ENCODE peak calls at places on chromosomes 4 and X, in nine cellular contexts. One of them, this sample, is unnamed. For H3K4me1 and H3K36me3, the result is how much of the 10 kb centered on the place peaks cover.

GRCh38 chr4:68147079-68147478 is 17.4 kb upstream of the TMPRSS11F start:
- DNase-seq in tibial artery: no peak
- DNase-seq in PC-9: no peak
- DNase-seq in breast epithelium: no peak
- DNase-seq in mammary epithelial cell: no peak
- DNase-seq in lower lobe of right lung: no peak
- DNase-seq in transverse colon: no peak
- DNase-seq in HCT116: no peak
- DNase-seq in spleen: no peak
- DNase-seq in this sample: no peak

GRCh38 chr4:78174931-78175330 is 117.8 kb downstream of the FRAS1 start:
- DNase-seq in PC-9: no peak
- DNase-seq in lower lobe of right lung: no peak
- DNase-seq in breast epithelium: no peak
- DNase-seq in tibial artery: no peak
- DNase-seq in spleen: no peak
- DNase-seq in HCT116: no peak
- DNase-seq in mammary epithelial cell: no peak
- DNase-seq in transverse colon: no peak
- DNase-seq in this sample: no peak

GRCh38 chrX:81355436-81355835 is 153.5 kb downstream of the SH3BGRL start:
- DNase-seq in tibial artery: no peak
- DNase-seq in breast epithelium: no peak
- DNase-seq in PC-9: no peak
- DNase-seq in mammary epithelial cell: no peak
- DNase-seq in spleen: no peak
- DNase-seq in transverse colon: no peak
- DNase-seq in lower lobe of right lung: no peak
- DNase-seq in HCT116: no peak
- DNase-seq in this sample: no peak

GRCh38 chrX:114635986-114636385 is 52.1 kb downstream of the HTR2C start:
- DNase-seq in tibial artery: no peak
- DNase-seq in HCT116: no peak
- DNase-seq in PC-9: no peak
- DNase-seq in breast epithelium: no peak
- DNase-seq in transverse colon: no peak
- DNase-seq in lower lobe of right lung: no peak
- DNase-seq in mammary epithelial cell: no peak
- DNase-seq in spleen: no peak
- DNase-seq in this sample: no peak

GRCh38 chr4:25310066-25310824 is 2.3 kb upstream of the ZCCHC4 start:
- DNase-seq in tibial artery: no peak
- DNase-seq in PC-9: no peak
- DNase-seq in HCT116: no peak
- DNase-seq in breast epithelium: no peak
- DNase-seq in mammary epithelial cell: no peak
- DNase-seq in lower lobe of right lung: no peak
- DNase-seq in transverse colon: no peak
- DNase-seq in spleen: no peak
- DNase-seq in this sample: no peak

GRCh38 chr4:104015680-104016079 is 295.9 kb upstream of the TACR3 start:
- DNase-seq in tibial artery: no peak
- DNase-seq in transverse colon: no peak
- DNase-seq in PC-9: peak
- DNase-seq in breast epithelium: no peak
- DNase-seq in mammary epithelial cell: no peak
- DNase-seq in spleen: no peak
- DNase-seq in HCT116: peak
- DNase-seq in lower lobe of right lung: no peak
- DNase-seq in this sample: no peak

GRCh38 chr4:182856862-182857261 is 60.3 kb downstream of the DCTD start:
- DNase-seq in breast epithelium: no peak
- DNase-seq in transverse colon: no peak
- DNase-seq in HCT116: no peak
- DNase-seq in PC-9: no peak
- DNase-seq in lower lobe of right lung: no peak
- DNase-seq in spleen: peak
- DNase-seq in mammary epithelial cell: no peak
- DNase-seq in tibial artery: no peak
- DNase-seq in this sample: no peak

GRCh38 chrX:24081661-24082154 is 27.0 kb downstream of the EIF2S3 start:
- DNase-seq in PC-9: peak
- DNase-seq in breast epithelium: peak
- DNase-seq in transverse colon: peak
- DNase-seq in lower lobe of right lung: peak
- DNase-seq in spleen: peak
- DNase-seq in tibial artery: peak
- DNase-seq in HCT116: peak
- DNase-seq in mammary epithelial cell: peak
- DNase-seq in this sample: peak

DNA sequence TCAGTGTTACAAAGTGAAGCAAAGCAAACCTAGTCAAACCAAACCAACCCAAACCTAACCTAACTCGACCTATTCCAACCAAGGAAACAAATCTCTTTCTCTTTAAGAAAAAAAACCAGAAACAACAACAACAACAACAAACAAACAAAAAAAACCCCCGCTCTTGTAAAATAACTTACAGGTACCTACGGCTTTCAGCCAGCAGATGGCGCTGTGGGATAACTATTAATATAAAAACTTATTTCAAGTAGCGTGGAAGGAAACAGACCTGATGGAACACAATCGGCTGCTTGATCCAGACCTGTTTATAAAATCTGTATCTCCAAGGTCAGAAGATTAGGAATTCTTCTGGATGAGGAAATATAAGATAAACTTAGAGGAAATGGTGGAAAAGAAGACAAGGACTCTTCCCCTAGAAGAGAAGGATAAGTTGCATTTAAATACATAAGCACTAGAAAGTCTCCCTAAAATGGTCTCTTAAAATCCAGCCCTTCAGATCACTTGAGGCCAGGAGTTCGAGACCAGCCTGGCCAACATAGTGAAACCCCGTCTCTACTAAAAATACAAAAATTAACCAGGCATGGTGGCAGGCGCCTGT is 34.4 kb upstream of the CDKL5 start:
- DNase-seq in lower lobe of right lung: peak
- DNase-seq in PC-9: peak
- DNase-seq in tibial artery: peak
- DNase-seq in breast epithelium: peak
- DNase-seq in mammary epithelial cell: peak
- DNase-seq in HCT116: peak
- DNase-seq in spleen: peak
- DNase-seq in transverse colon: peak
- DNase-seq in this sample: peak
- TF ChIP-seq CTCF in lower lobe of right lung: peak
- TF ChIP-seq CTCF in PC-9: peak
- TF ChIP-seq CTCF in tibial artery: peak
- TF ChIP-seq CTCF in breast epithelium: peak
- TF ChIP-seq CTCF in mammary epithelial cell: peak
- TF ChIP-seq CTCF in HCT116: peak
- TF ChIP-seq CTCF in spleen: peak
- TF ChIP-seq CTCF in transverse colon: peak
- TF ChIP-seq CTCF in this sample: peak

DNA sequence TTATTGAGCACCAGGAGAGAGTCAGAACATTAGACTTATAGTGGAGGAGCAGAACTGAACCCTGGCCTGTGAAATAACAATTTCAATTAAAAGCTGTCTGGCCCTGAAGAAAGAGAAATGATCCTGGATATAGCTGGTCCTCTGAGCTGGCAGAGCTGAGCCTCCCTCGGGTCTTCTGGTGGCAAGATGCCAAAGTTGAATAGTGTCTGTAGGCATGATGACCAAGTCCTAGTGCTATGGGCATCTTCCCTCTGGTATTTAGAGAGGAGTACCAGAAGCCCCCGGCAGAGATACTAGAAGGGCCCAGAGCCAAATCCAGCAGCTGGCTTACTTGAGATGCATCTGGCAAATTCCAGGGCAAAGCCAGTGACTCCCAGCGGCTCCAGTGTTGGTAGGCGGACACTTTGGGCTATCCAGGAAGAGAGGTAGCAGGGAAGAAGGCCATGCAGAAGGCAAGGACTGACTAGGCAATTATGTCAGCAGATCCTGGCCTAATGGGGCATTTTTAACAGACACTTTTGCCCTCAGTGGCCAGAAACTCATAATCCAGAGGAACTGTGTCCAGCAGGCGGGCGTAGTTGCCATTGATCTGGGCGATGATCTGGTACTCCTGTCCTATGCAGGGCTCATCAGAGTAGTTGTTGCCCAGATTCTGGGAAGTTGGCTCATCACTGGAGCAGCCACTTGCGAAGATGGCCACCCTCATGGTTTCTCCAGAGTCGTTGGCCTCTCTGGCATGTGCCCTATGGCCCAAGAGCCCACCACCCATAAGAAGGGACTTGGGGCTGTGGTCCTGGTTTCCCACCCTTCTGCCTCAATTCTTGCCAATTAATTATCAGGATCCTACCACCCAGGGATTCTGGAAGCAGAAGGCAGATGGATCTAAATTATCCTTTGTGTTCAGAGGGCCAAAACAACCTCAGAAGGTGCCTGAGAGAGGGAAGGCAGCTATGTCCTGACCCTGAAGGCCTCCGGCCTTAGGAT is 17.8 kb downstream of the VSIG4 start:
- DNase-seq in PC-9: no peak
- DNase-seq in tibial artery: no peak
- DNase-seq in breast epithelium: no peak
- DNase-seq in lower lobe of right lung: no peak
- DNase-seq in spleen: no peak
- DNase-seq in mammary epithelial cell: no peak
- DNase-seq in transverse colon: no peak
- DNase-seq in HCT116: no peak
- DNase-seq in this sample: no peak
- H3K4me1 ChIP-seq in PC-9: under half
- H3K4me1 ChIP-seq in tibial artery: under half
- H3K4me1 ChIP-seq in breast epithelium: under half
- H3K4me1 ChIP-seq in lower lobe of right lung: under half
- H3K4me1 ChIP-seq in spleen: under half
- H3K4me1 ChIP-seq in mammary epithelial cell: under half
- H3K4me1 ChIP-seq in transverse colon: under half
- H3K4me1 ChIP-seq in HCT116: under half
- H3K4me1 ChIP-seq in this sample: under half

GRCh38 chrX:153687121-153688039 is at the start of gene SLC6A8:
- DNase-seq in mammary epithelial cell: peak
- DNase-seq in tibial artery: peak
- DNase-seq in HCT116: peak
- DNase-seq in spleen: no peak
- DNase-seq in breast epithelium: peak
- DNase-seq in transverse colon: peak
- DNase-seq in PC-9: peak
- DNase-seq in lower lobe of right lung: peak
- DNase-seq in this sample: peak

GRCh38 chrX:153688071-153688470 is 345 bp downstream of the SLC6A8 start:
- DNase-seq in mammary epithelial cell: no peak
- DNase-seq in spleen: no peak
- DNase-seq in tibial artery: no peak
- DNase-seq in PC-9: no peak
- DNase-seq in lower lobe of right lung: no peak
- DNase-seq in HCT116: no peak
- DNase-seq in breast epithelium: no peak
- DNase-seq in transverse colon: no peak
- DNase-seq in this sample: peak

GRCh38 chrX:153684447-153685178 is 3.1 kb upstream of the SLC6A8 start:
- DNase-seq in lower lobe of right lung: no peak
- DNase-seq in mammary epithelial cell: no peak
- DNase-seq in transverse colon: no peak
- DNase-seq in PC-9: no peak
- DNase-seq in tibial artery: no peak
- DNase-seq in spleen: peak
- DNase-seq in HCT116: no peak
- DNase-seq in breast epithelium: no peak
- DNase-seq in this sample: peak

GRCh38 chrX:153685179-153685536 is 2.6 kb upstream of the SLC6A8 start:
- DNase-seq in HCT116: no peak
- DNase-seq in spleen: peak
- DNase-seq in tibial artery: no peak
- DNase-seq in transverse colon: no peak
- DNase-seq in mammary epithelial cell: no peak
- DNase-seq in PC-9: no peak
- DNase-seq in breast epithelium: no peak
- DNase-seq in lower lobe of right lung: no peak
- DNase-seq in this sample: peak

DNA sequence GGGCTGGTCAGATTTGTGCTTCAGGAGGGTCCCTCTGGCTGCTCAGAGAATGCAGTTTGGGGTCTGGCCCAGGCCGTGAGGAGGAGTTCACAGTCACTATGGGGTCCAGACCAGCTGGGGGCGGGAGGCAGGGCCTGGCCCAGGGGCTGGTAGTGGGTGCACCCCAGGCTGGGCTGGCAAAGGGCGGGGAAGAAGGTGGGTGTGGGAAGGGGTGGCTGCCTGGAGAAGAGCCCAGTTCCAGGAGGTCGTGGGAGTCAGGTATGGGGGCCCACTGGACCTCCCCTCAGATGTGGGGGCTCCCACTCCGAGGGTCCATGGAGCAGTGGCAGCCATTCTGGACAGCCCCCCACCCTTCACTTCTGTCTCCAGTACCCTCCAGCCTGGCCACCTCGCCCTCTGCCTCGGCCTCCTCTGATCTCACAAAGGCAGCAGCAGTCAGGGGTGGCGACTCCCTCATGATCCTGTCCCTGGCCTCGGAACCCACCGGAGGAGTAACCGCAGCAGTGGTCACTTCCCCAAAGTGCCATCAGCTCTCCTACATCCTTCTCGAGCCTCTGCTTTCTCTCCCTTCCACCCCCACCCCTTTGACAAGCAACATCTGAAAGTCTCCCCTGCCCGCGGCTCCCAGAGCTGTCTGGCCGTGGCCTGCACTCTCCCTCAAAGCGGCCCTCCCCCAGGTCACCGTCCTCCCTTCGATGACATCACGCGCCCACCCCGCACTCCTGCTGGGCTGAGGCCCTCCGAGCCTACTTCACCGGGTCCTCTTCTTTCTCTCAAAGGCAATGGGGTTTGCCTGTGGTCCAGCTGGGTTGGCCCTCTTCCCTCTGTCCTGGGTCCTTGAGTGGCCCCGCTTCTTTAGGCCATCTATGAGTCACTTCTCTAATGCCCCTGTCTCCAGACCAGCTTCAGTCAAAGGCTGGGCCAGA is 1.7 kb upstream of the SLC6A8 start:
- DNase-seq in mammary epithelial cell: no peak
- DNase-seq in tibial artery: no peak
- DNase-seq in transverse colon: peak
- DNase-seq in PC-9: no peak
- DNase-seq in HCT116: no peak
- DNase-seq in breast epithelium: no peak
- DNase-seq in spleen: peak
- DNase-seq in lower lobe of right lung: no peak
- DNase-seq in this sample: no peak
- H3K36me3 ChIP-seq in mammary epithelial cell: under half
- H3K36me3 ChIP-seq in tibial artery: under half
- H3K36me3 ChIP-seq in transverse colon: under half
- H3K36me3 ChIP-seq in PC-9: under half
- H3K36me3 ChIP-seq in HCT116: under half
- H3K36me3 ChIP-seq in breast epithelium: under half
- H3K36me3 ChIP-seq in spleen: under half
- H3K36me3 ChIP-seq in lower lobe of right lung: under half
- H3K36me3 ChIP-seq in this sample: under half

DNA sequence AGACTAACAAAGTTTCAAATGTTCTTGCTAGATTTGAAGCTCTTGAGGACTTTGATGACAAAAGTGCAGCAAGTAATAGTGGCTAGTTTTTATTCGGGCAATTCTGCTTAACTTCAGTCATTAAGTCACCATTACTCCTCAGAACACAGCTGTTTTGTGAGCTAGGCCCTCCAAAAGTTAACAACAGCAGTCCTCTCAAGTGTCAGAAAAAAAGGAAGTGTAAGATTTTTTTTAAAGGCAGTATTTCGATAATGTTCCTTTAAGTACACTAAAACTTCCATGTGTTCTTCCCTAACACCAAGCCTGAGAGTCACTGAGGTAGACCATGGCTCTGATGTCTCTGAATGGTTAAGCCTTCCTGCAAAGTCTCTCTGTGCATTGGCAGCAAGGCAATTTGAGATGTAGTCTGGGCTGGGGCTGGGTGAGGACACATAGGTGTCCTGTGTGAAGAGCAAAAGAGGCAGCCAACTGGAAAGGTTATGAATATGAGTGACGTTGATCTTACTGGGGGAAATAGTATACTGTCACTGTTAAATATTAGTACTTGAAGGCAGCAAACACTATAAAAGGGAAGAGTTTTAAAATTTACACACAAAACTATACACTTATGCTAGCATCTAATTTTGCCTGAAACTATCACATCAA is 174.0 kb upstream of the MAP3K15 start:
- DNase-seq in transverse colon: no peak
- DNase-seq in PC-9: no peak
- DNase-seq in spleen: no peak
- DNase-seq in tibial artery: no peak
- DNase-seq in breast epithelium: no peak
- DNase-seq in mammary epithelial cell: no peak
- DNase-seq in lower lobe of right lung: no peak
- DNase-seq in HCT116: no peak
- DNase-seq in this sample: no peak
- TF ChIP-seq CTCF in transverse colon: no peak
- TF ChIP-seq CTCF in PC-9: no peak
- TF ChIP-seq CTCF in spleen: no peak
- TF ChIP-seq CTCF in tibial artery: no peak
- TF ChIP-seq CTCF in breast epithelium: no peak
- TF ChIP-seq CTCF in mammary epithelial cell: no peak
- TF ChIP-seq CTCF in lower lobe of right lung: no peak
- TF ChIP-seq CTCF in HCT116: no peak
- TF ChIP-seq CTCF in this sample: no peak

This sample was measured in pancreas.